ENCODE peak calls at places on chromosomes 1 and 21, in seven cellular contexts. A is uterus, U is K562, T is stomach, B is fibroblast of pulmonary artery, P is neural crest cell, E is PC-9. Z is an unnamed sample.

GRCh38 chr21:19286901-19287300 is 883.3 kb upstream of the TMPRSS15 start:
- DNase-seq in T (no peak), B (no peak), E (no peak), P (no peak), U (no peak), A (no peak), Z (no peak)

GRCh38 chr1:193674292-193674944 is 488.0 kb upstream of the B3GALT2 start:
- DNase-seq in B (peak), P (no peak), U (no peak), A (no peak), T (no peak), E (no peak), Z (no peak)

GRCh38 chr1:199619202-199619601 is 408.3 kb upstream of the NR5A2 start:
- DNase-seq in A (no peak), U (no peak), P (no peak), T (no peak), B (no peak), E (peak), Z (no peak)

GRCh38 chr1:26370591-26371382 is 1.8 kb downstream of the ZNF683 start:
- DNase-seq in B (no peak), A (no peak), U (no peak), E (no peak), P (no peak), T (no peak), Z (peak)

GRCh38 chr1:86648255-86648654 is 56.1 kb upstream of the SH3GLB1 start:
- DNase-seq in P (no peak), U (no peak), E (no peak), A (no peak), T (no peak), B (peak), Z (no peak)

GRCh38 chr1:232499151-232499550 is 130.8 kb downstream of the SIPA1L2 start:
- DNase-seq in B (no peak), T (no peak), E (no peak), U (no peak), P (no peak), A (no peak), Z (no peak)

GRCh38 chr1:55478742-55479141 is 263.6 kb upstream of the USP24 start:
- DNase-seq in B (peak), P (no peak), T (no peak), E (no peak), U (no peak), A (no peak), Z (no peak)

GRCh38 chr1:160777486-160778089 is 18.4 kb upstream of the LY9 start:
- DNase-seq in E (no peak), A (no peak), B (peak), U (peak), T (peak), P (peak), Z (peak)

GRCh38 chr1:110190282-110190929 is 19.7 kb upstream of the KCNC4 start:
- DNase-seq in T (peak), B (no peak), P (no peak), U (no peak), E (no peak), A (no peak), Z (peak)

GRCh38 chr1:88327391-88328267 is 356.4 kb upstream of the PKN2 start:
- DNase-seq in E (peak), B (peak), A (no peak), T (no peak), P (no peak), U (no peak), Z (no peak)

GRCh38 chr1:185775505-185775904 is 41.3 kb downstream of the HMCN1 start:
- DNase-seq in B (no peak), A (no peak), T (no peak), E (no peak), P (no peak), U (no peak), Z (no peak)

GRCh38 chr1:19704247-19705113 is 39.8 kb downstream of the HTR6 start:
- DNase-seq in P (peak), E (no peak), U (peak), B (peak), T (peak), A (peak), Z (peak)

GRCh38 chr1:192513196-192513595 is 62.4 kb upstream of the RGS1 start:
- DNase-seq in U (no peak), T (no peak), A (no peak), B (no peak), E (no peak), P (no peak), Z (no peak)

GRCh38 chr1:115274467-115274866 is 63.6 kb downstream of the NGF start:
- DNase-seq in B (no peak), U (no peak), P (no peak), A (no peak), E (no peak), T (no peak), Z (no peak)

GRCh38 chr21:31283025-31283424 is 61.0 kb downstream of the TIAM1 start:
- DNase-seq in T (peak), P (no peak), U (no peak), B (no peak), E (no peak), A (no peak), Z (peak)

GRCh38 chr1:36965301-36966159 is 68.8 kb downstream of the GRIK3 start:
- DNase-seq in T (no peak), U (no peak), A (no peak), E (no peak), P (no peak), B (no peak), Z (no peak)

GRCh38 chr1:200849430-200849829 is 23.4 kb upstream of the GPR25 start:
- DNase-seq in E (no peak), B (no peak), T (no peak), P (no peak), U (no peak), A (no peak), Z (no peak)

GRCh38 chr1:76835203-76835602 is 32.1 kb upstream of the ST6GALNAC5 start:
- DNase-seq in E (no peak), P (no peak), A (no peak), B (no peak), T (no peak), U (no peak), Z (no peak)

GRCh38 chr1:248847956-248848561 is 10.0 kb downstream of the ZNF672 start:
- DNase-seq in A (no peak), U (no peak), B (no peak), E (no peak), P (no peak), T (no peak), Z (no peak)

GRCh38 chr21:35328856-35329455 is 279.9 kb upstream of the RUNX1 start:
- DNase-seq in U (no peak), A (no peak), T (peak), E (no peak), P (no peak), B (no peak), Z (no peak)

GRCh38 chr1:59162665-59163064 is 134.2 kb upstream of the FGGY start:
- DNase-seq in P (no peak), A (no peak), U (no peak), E (no peak), B (no peak), T (no peak), Z (no peak)

GRCh38 chr1:9078035-9078948 is 8.9 kb upstream of the SLC2A5 start:
- DNase-seq in T (no peak), U (no peak), A (no peak), B (no peak), P (no peak), E (peak), Z (peak)

GRCh38 chr1:230366504-230366915 is 59.6 kb downstream of the PGBD5 start:
- DNase-seq in A (no peak), U (no peak), T (no peak), B (no peak), P (no peak), E (no peak), Z (no peak)

GRCh38 chr1:150562384-150563339 is 13.5 kb downstream of the ADAMTSL4 start:
- DNase-seq in U (no peak), T (peak), P (no peak), E (no peak), A (no peak), B (no peak), Z (peak)

GRCh38 chr1:234400773-234401172 is 27.5 kb downstream of the COA6 start:
- DNase-seq in A (no peak), T (no peak), P (no peak), B (peak), U (no peak), E (no peak), Z (no peak)

GRCh38 chr1:45335732-45336365 is 4.1 kb upstream of the TOE1 start:
- DNase-seq in T (no peak), A (no peak), E (peak), P (no peak), B (no peak), U (no peak), Z (no peak)

GRCh38 chr1:103576065-103576464 is 4.7 kb downstream of the AMY2B start:
- DNase-seq in T (no peak), B (peak), A (no peak), E (no peak), U (no peak), P (no peak), Z (no peak)

GRCh38 chr1:56404561-56405030 is 174.8 kb downstream of the PLPP3 start:
- DNase-seq in P (no peak), A (no peak), B (peak), U (no peak), E (no peak), T (no peak), Z (no peak)

GRCh38 chr1:202434059-202434458 is 85.6 kb downstream of the PPP1R12B start:
- DNase-seq in T (no peak), A (no peak), P (no peak), U (no peak), B (no peak), E (no peak), Z (no peak)

DNA sequence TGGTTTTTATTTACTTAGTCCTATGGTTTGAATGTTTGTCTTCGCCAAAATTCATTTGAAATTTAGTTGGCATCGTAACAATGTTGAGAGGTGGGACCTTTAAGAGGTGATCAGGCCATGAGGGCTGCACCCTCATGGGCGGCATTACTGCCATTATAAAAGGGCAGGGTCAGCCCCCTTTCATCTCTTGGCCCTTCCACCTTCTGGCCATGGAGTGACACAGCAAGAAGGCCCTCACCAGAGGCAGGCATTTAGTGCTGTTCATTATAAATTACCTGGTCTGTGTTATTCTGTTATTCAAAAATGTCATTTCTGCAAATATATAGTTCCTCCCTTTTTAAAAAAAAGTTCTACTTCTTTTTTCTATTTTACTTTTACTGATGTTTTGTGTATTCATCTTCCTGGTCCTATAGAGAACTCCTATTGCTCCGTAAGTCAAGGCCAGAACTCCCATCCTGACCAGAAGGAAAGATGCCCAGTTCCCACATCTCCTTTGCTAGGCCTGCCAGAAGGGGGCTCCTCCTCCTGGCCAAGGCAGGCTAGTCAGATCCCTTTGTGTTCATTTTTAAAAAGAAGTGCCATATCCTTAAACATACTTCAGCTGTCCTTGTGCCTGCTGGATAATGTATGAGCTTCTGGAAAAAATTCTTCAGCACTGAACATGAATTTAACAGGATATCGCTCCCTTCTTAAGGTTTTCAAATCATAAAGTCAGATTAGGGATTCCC is 10.0 kb upstream of the LBR start:
- DNase-seq in A (no peak), E (no peak), T (no peak), P (no peak), U (peak), B (peak), Z (no peak)
- TF ChIP-seq CTCF in A (no peak), E (peak), T (no peak), P (peak), U (peak), B (peak), Z (no peak)

DNA sequence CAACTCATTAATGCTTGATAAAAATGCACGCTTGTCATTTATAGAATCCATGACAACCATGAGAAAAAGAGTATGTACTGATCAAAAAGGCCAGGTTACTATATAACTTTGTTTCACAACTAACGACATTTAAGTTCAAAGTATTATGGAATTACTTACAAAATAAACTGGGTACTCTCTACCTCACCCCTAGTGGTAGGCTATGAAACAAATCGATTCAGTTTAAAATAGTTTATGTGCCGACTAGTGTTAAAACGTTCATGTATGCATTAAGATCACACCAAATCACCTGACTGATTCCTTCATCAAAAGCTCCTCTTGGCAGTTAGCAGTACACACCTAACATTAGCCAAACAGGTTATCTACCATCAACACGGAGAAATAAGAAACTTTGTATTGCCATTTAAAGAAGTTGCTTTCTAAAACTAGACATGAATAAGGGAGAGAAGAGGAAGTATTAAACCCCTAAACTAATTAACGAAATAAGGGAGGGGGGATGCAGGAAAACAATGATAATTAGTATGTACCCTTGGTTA is 137.1 kb downstream of the AKT3 start:
- DNase-seq in U (no peak), B (peak), P (no peak), A (no peak), E (no peak), T (no peak), Z (no peak)
- TF ChIP-seq CTCF in U (no peak), B (peak), P (peak), A (no peak), E (peak), T (no peak), Z (peak)

GRCh38 chr1:69223156-69223555 is 344.6 kb upstream of the LRRC7 start:
- DNase-seq in E (no peak), B (no peak), T (no peak), A (no peak), P (no peak), U (no peak), Z (no peak)

GRCh38 chr1:69215883-69216282 is 351.8 kb upstream of the LRRC7 start:
- DNase-seq in E (no peak), P (no peak), T (no peak), U (no peak), A (no peak), B (no peak), Z (no peak)

GRCh38 chr1:69220672-69221071 is 347.1 kb upstream of the LRRC7 start:
- DNase-seq in P (no peak), B (no peak), U (no peak), E (no peak), A (no peak), T (no peak), Z (no peak)

DNA sequence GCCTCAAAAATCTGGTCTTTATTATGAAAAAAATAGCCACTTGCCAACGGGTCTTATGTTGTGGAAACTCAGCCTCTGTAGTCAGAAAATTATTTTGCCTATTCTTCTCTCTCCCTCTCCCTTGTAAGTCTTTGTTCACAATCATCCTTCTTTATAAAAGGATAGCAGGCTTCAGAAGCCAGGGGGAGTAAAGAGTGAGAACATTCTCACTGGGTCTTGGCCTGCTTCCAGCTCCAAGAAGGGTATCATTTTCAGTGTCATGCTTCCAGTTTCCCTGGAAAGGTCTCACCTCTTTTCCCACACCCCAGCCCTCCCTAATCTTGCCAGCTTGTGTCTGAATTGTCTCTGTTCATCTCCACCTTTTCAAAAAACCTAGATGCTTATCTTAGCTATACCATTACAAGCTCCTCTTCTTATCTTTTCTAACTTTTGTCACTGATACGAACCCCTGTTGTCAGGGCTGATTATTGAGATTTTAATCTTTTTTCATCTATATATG is 346.2 kb upstream of the LRRC7 start:
- DNase-seq in U (no peak), A (no peak), B (no peak), P (no peak), T (no peak), E (no peak), Z (no peak)
- TF ChIP-seq CTCF in U (no peak), A (no peak), B (no peak), P (no peak), T (no peak), E (no peak), Z (no peak)

GRCh38 chr1:52801011-52801410 is 41.5 kb upstream of the ZYG11A start:
- DNase-seq in T (no peak), E (no peak), B (no peak), A (no peak), U (no peak), P (no peak), Z (no peak)
- TF ChIP-seq CTCF in T (no peak), E (no peak), B (no peak), A (no peak), U (no peak), P (no peak), Z (no peak)

GRCh38 chr21:43269461-43269860 is 100.7 kb downstream of the CRYAA start:
- DNase-seq in P (no peak), U (peak), T (no peak), E (no peak), B (no peak), A (no peak), Z (peak)
- TF ChIP-seq CTCF in P (peak), U (peak), T (no peak), E (no peak), B (peak), A (no peak), Z (peak)

GRCh38 chr1:155139895-155140629 is at the start of gene DPM3:
- DNase-seq in A (peak), T (peak), P (peak), B (peak), E (peak), U (peak), Z (peak)

GRCh38 chr1:155141799-155142198 is 1.5 kb upstream of the DPM3 start:
- DNase-seq in T (no peak), B (no peak), P (no peak), E (no peak), U (no peak), A (no peak), Z (no peak)

GRCh38 chr1:155140630-155140953 is 261 bp upstream of the DPM3 start:
- DNase-seq in E (no peak), U (no peak), A (no peak), T (no peak), P (no peak), B (no peak), Z (no peak)

DNA sequence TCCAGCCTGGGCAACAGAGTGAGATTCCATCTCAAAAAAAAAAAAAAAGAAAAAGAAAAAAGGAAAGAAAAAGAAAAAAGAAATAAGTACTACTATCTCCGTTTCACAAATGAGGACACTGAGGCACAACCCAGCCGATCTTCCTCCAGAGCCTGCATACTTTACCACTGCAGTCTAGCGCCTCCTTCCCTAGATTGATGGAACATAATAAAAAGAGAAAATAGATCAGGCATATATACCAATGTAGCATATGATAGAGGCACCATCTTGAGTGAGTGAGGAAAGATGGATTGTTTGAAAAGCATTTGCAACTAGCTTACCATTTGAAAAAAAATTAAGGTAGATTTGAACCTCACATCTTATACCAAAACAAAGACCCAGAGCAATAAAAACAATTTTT is 5.2 kb upstream of the DPM3 start:
- DNase-seq in B (no peak), T (no peak), E (no peak), U (peak), P (no peak), A (no peak), Z (no peak)
- TF ChIP-seq CTCF in B (peak), T (no peak), E (no peak), U (peak), P (peak), A (no peak), Z (no peak)